ENCODE peak calls at places on chromosomes 1 and 21, in five cellular contexts. B, K, X, U and W are unnamed samples.
A peak's percentile ranks its signal among the peaks of the same experiment; 100 is the strongest.

GRCh38 chr1:169928438-169929209 is 34.9 kb upstream of the SCYL3 start:
- DNase-seq in X (peak; percentile 33), K (no peak), B (peak; percentile 28), U (peak; percentile 33), W (peak; percentile 43)

GRCh38 chr1:206445116-206445515 is 25.2 kb upstream of the IKBKE start:
- DNase-seq in K (no peak), X (no peak), B (no peak), U (no peak), W (no peak)

GRCh38 chr1:84254703-84255238 is 46.7 kb upstream of the SAMD13 start:
- DNase-seq in K (no peak), B (no peak), U (no peak), X (no peak), W (no peak)

GRCh38 chr1:59552001-59552400 is 255.1 kb downstream of the FGGY start:
- DNase-seq in B (no peak), K (no peak), X (no peak), U (no peak), W (no peak)

GRCh38 chr1:200744143-200744542 is 5.5 kb downstream of the CAMSAP2 start:
- DNase-seq in K (no peak), U (no peak), B (no peak), X (no peak), W (no peak)

GRCh38 chr1:43858324-43858723 is 75.3 kb upstream of the ARTN start:
- DNase-seq in X (no peak), K (no peak), B (peak; percentile 30), U (peak; percentile 27), W (no peak)

GRCh38 chr1:48222501-48223242 is at the start of gene SLC5A9:
- DNase-seq in U (peak; percentile 90), X (no peak), K (no peak), B (no peak), W (no peak)

GRCh38 chr1:85576642-85577420 is 3.7 kb upstream of the CCN1 start:
- DNase-seq in B (peak; percentile 90), K (no peak), X (peak; percentile 78), U (peak; percentile 37), W (peak; percentile 65)

GRCh38 chr1:155773221-155773620 is 83.8 kb downstream of the GON4L start:
- DNase-seq in U (no peak), B (no peak), K (no peak), X (no peak), W (no peak)

GRCh38 chr1:4794020-4794780 is 139.8 kb downstream of the AJAP1 start:
- DNase-seq in U (no peak), K (no peak), X (no peak), B (peak; percentile 66), W (no peak)

GRCh38 chr1:54355931-54356679 is 50.1 kb downstream of the SSBP3 start:
- DNase-seq in K (no peak), X (peak; percentile 79), B (peak; percentile 62), U (peak; percentile 34), W (no peak)

GRCh38 chr1:169163059-169163458 is 56.6 kb downstream of the ATP1B1 start:
- DNase-seq in X (no peak), K (no peak), U (no peak), B (no peak), W (peak; percentile 77)

GRCh38 chr1:46396429-46397398 is 2.6 kb downstream of the FAAH start:
- DNase-seq in B (peak; percentile 22), U (no peak), K (no peak), X (peak; percentile 6), W (no peak)

GRCh38 chr21:43913928-43914327 is 48.9 kb downstream of the AGPAT3 start:
- DNase-seq in U (no peak), B (no peak), X (peak; percentile 43), K (no peak), W (no peak)

GRCh38 chr1:237736372-237737029 is 154.2 kb downstream of the ZP4 start:
- DNase-seq in K (no peak), B (peak; percentile 14), X (peak; percentile 8), U (peak; percentile 1), W (no peak)

GRCh38 chr1:217011097-217011496 is 287.9 kb upstream of the ESRRG start:
- DNase-seq in U (no peak), K (no peak), B (no peak), X (no peak), W (no peak)

GRCh38 chr1:47593001-47593568 is 155.2 kb downstream of the FOXD2 start:
- DNase-seq in X (no peak), U (no peak), B (peak; percentile 78), K (no peak), W (no peak)

GRCh38 chr1:16716691-16717173 is 23.6 kb upstream of the RNU1-4 start:
- DNase-seq in B (peak; percentile 34), K (no peak), X (peak; percentile 11), U (no peak), W (no peak)

GRCh38 chr1:55685560-55685959 is 470.4 kb upstream of the USP24 start:
- DNase-seq in X (no peak), K (no peak), U (no peak), B (no peak), W (no peak)
- TF ChIP-seq ZBTB33 in X (no peak), K (no peak), U (no peak), B (no peak), W (no peak)

DNA sequence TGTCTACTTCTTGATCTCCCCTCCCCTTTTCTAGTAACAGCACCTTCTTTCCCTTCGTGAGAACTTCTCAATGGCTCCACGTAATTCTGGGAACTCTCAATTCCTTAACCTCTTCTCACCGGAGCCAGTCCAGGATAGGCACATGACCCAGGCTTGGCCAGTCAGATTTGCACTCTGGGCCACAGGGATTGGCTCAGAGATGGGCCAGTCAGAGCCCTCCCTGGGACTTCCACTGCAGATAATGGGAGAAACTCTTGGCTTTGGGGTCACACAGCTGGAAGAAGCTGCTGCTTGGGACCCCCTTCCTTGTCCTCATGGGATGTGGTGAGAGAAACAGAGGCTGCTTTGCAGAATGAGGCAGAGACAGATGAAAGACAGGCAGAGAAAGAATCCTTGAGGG is 302.3 kb downstream of the PTPRU start:
- DNase-seq in B (no peak), K (no peak), X (no peak), U (no peak), W (no peak)
- TF ChIP-seq ZBTB33 in B (no peak), K (no peak), X (no peak), U (no peak), W (no peak)

DNA sequence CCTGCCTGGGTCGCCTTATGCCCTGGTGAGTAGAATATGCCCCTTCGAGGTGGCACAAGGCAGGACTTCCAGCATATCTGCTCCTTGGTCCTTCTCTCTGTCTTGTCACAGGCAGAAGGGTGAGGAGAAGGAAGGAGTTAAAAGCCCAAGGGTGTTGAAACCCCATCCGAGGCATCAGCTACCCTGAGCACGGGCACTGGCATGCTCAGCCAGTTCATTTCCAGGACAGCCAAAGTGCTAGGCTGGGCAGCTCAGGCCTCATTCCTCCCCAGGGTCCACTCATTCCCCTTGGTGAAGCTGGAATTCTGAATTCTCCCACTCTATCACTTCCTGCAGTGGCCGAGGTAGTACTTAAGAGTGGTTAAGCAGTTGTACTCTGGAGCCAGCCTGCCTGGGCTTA is 3.9 kb downstream of the MFSD2A start:
- DNase-seq in U (no peak), K (no peak), B (no peak), X (no peak), W (no peak)
- TF ChIP-seq ZBTB33 in U (no peak), K (no peak), B (no peak), X (no peak), W (no peak)

GRCh38 chr1:150609726-150610125 is 19.7 kb downstream of the ENSA start:
- DNase-seq in B (no peak), X (no peak), U (no peak), K (no peak), W (no peak)

GRCh38 chr1:150615346-150616201 is 13.8 kb downstream of the ENSA start:
- DNase-seq in B (no peak), U (no peak), K (no peak), X (peak; percentile 65), W (no peak)

GRCh38 chr1:150610576-150610975 is 18.8 kb downstream of the ENSA start:
- DNase-seq in B (no peak), X (no peak), K (no peak), U (no peak), W (no peak)

GRCh38 chr1:150612014-150612345 is 17.4 kb downstream of the ENSA start:
- DNase-seq in U (no peak), B (no peak), X (no peak), K (no peak), W (no peak)

DNA sequence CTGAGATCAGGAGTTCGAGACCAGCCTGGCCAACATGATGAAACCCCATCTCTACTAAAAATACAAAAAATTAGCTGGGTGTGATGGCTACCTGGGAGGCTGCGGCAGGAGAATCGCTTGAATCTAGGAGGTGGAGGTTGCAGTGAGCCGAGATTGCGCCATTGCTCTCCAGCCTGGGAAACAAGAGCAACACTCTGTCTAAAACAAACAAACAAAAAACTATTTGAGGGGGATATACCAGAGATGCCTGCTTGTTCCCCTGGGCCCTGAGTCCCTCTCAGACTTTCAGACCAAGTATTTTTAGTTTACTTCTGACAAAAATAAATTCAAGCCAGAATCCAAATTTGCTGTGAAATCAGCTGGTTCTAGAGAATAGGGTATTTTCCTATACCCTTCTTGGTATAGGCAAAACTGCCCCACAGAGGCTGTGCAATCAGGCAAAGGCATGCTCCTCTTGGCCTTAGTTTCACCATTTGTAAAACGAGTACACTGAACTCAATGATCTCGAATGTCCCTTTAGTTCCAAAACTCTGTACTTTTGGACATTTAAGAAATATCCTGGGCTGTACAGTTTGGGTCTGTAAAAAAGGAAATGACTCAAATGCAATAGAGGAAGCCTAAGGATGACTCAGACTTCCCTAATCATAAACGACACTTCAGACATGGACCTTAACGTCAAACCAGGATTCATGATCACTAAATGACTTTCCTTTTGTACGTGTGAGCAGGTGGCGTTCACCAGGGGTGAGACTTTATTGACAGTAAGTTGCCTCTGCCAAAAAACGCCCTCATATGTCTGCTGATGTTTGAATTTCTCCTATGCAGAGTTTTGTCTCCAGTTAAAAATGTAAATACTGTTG is 16.1 kb downstream of the ENSA start:
- DNase-seq in B (no peak), U (peak; percentile 79), X (peak; percentile 68), K (peak; percentile 79), W (peak; percentile 88)
- TF ChIP-seq ZBTB33 in B (no peak), U (no peak), X (peak; percentile 3), K (no peak), W (no peak)

DNA sequence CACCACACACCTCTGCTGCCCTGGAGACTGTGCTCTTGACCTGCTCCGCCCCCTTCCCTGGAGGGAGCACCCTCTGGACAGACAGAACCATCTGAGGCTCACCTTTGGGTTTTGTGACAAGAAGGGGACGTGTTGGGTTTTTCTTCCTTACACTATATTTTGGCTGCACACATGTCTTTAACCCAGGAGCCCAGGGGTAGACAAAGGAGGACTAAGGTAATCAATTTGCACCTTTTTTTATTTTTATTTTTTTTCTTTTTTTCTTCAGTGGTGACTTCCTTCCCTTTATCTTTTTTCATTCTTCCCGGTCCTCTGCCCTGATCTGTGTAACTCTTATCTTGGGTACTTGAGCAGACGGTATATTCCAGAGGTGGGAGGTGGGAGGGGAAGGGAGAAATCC is 8.5 kb upstream of the TXLNA start:
- DNase-seq in X (no peak), K (no peak), U (no peak), B (no peak), W (no peak)
- TF ChIP-seq ZBTB33 in X (no peak), K (no peak), U (no peak), B (no peak), W (no peak)

GRCh38 chr1:205339717-205340116 is 17.0 kb downstream of the KLHDC8A start:
- DNase-seq in B (no peak), U (no peak), K (no peak), X (no peak), W (no peak)
- TF ChIP-seq ZBTB33 in B (no peak), U (no peak), K (no peak), X (no peak), W (no peak)